ENCODE peak calls at places on chromosomes 6 and 20, in ten cellular contexts. One of them, this sample, is unnamed.

GRCh38 chr6:29964904-29965872 is 22.9 kb downstream of the HLA-A start:
- DNase-seq in GM23338: peak; percentile 89
- DNase-seq in tibial artery: peak; percentile 87
- DNase-seq in ovary: peak; percentile 62
- DNase-seq in left ventricle myocardium inferior: peak; percentile 78
- DNase-seq in Panc1: no peak
- DNase-seq in AG09309: peak; percentile 59
- DNase-seq in activated B cell treated with CpG ODN at 0.5 μM for 24 hours: peak; percentile 53
- DNase-seq in keratinocyte: no peak
- DNase-seq in IMR-90: peak; percentile 91
- DNase-seq in this sample: peak; percentile 71

GRCh38 chr6:15722731-15723130 is 59.9 kb upstream of the DTNBP1 start:
- DNase-seq in GM23338: no peak
- DNase-seq in ovary: no peak
- DNase-seq in activated B cell treated with CpG ODN at 0.5 μM for 24 hours: no peak
- DNase-seq in Panc1: no peak
- DNase-seq in left ventricle myocardium inferior: no peak
- DNase-seq in AG09309: no peak
- DNase-seq in tibial artery: no peak
- DNase-seq in IMR-90: no peak
- DNase-seq in keratinocyte: no peak
- DNase-seq in this sample: no peak

GRCh38 chr6:18090349-18090786 is 32.1 kb downstream of the NHLRC1 start:
- DNase-seq in tibial artery: no peak
- DNase-seq in left ventricle myocardium inferior: no peak
- DNase-seq in ovary: no peak
- DNase-seq in Panc1: no peak
- DNase-seq in AG09309: no peak
- DNase-seq in activated B cell treated with CpG ODN at 0.5 μM for 24 hours: no peak
- DNase-seq in keratinocyte: peak; percentile 9
- DNase-seq in GM23338: no peak
- DNase-seq in IMR-90: no peak
- DNase-seq in this sample: no peak

GRCh38 chr6:165019681-165020080 is 289.7 kb downstream of the C6orf118 start:
- DNase-seq in Panc1: no peak
- DNase-seq in tibial artery: no peak
- DNase-seq in IMR-90: no peak
- DNase-seq in AG09309: no peak
- DNase-seq in GM23338: no peak
- DNase-seq in left ventricle myocardium inferior: no peak
- DNase-seq in keratinocyte: no peak
- DNase-seq in ovary: no peak
- DNase-seq in activated B cell treated with CpG ODN at 0.5 μM for 24 hours: no peak
- DNase-seq in this sample: no peak

GRCh38 chr20:47262008-47262364 is 94.5 kb downstream of the ZMYND8 start:
- DNase-seq in GM23338: no peak
- DNase-seq in IMR-90: no peak
- DNase-seq in AG09309: no peak
- DNase-seq in tibial artery: no peak
- DNase-seq in keratinocyte: no peak
- DNase-seq in activated B cell treated with CpG ODN at 0.5 μM for 24 hours: no peak
- DNase-seq in ovary: no peak
- DNase-seq in Panc1: no peak
- DNase-seq in left ventricle myocardium inferior: no peak
- DNase-seq in this sample: no peak

GRCh38 chr6:148602136-148602535 is 144.7 kb upstream of the UST start:
- DNase-seq in keratinocyte: no peak
- DNase-seq in IMR-90: no peak
- DNase-seq in tibial artery: no peak
- DNase-seq in Panc1: no peak
- DNase-seq in AG09309: no peak
- DNase-seq in GM23338: no peak
- DNase-seq in activated B cell treated with CpG ODN at 0.5 μM for 24 hours: no peak
- DNase-seq in left ventricle myocardium inferior: no peak
- DNase-seq in ovary: no peak
- DNase-seq in this sample: no peak

GRCh38 chr6:93423542-93423941 is 4.2 kb upstream of the EPHA7 start:
- DNase-seq in GM23338: peak; percentile 65
- DNase-seq in keratinocyte: no peak
- DNase-seq in IMR-90: no peak
- DNase-seq in ovary: peak; percentile 38
- DNase-seq in tibial artery: no peak
- DNase-seq in left ventricle myocardium inferior: peak; percentile 11
- DNase-seq in activated B cell treated with CpG ODN at 0.5 μM for 24 hours: no peak
- DNase-seq in Panc1: no peak
- DNase-seq in AG09309: no peak
- DNase-seq in this sample: no peak

GRCh38 chr20:62802026-62802712 is 2.5 kb upstream of the OGFR start:
- DNase-seq in tibial artery: no peak
- DNase-seq in Panc1: no peak
- DNase-seq in keratinocyte: no peak
- DNase-seq in IMR-90: no peak
- DNase-seq in GM23338: no peak
- DNase-seq in activated B cell treated with CpG ODN at 0.5 μM for 24 hours: no peak
- DNase-seq in AG09309: no peak
- DNase-seq in ovary: no peak
- DNase-seq in left ventricle myocardium inferior: no peak
- DNase-seq in this sample: no peak

GRCh38 chr6:95094751-95095150 is 482.6 kb upstream of the MANEA start:
- DNase-seq in Panc1: peak; percentile 48
- DNase-seq in left ventricle myocardium inferior: no peak
- DNase-seq in ovary: no peak
- DNase-seq in keratinocyte: peak; percentile 41
- DNase-seq in IMR-90: peak; percentile 71
- DNase-seq in activated B cell treated with CpG ODN at 0.5 μM for 24 hours: no peak
- DNase-seq in AG09309: no peak
- DNase-seq in GM23338: no peak
- DNase-seq in tibial artery: no peak
- DNase-seq in this sample: no peak

GRCh38 chr20:50416930-50417329 is 93.3 kb upstream of the PTPN1 start:
- DNase-seq in IMR-90: no peak
- DNase-seq in keratinocyte: no peak
- DNase-seq in ovary: no peak
- DNase-seq in tibial artery: no peak
- DNase-seq in AG09309: no peak
- DNase-seq in GM23338: no peak
- DNase-seq in activated B cell treated with CpG ODN at 0.5 μM for 24 hours: no peak
- DNase-seq in left ventricle myocardium inferior: no peak
- DNase-seq in Panc1: no peak
- DNase-seq in this sample: no peak

GRCh38 chr6:49607391-49607982 is 29.2 kb downstream of the RHAG start:
- DNase-seq in GM23338: peak; percentile 48
- DNase-seq in keratinocyte: no peak
- DNase-seq in Panc1: no peak
- DNase-seq in activated B cell treated with CpG ODN at 0.5 μM for 24 hours: no peak
- DNase-seq in tibial artery: no peak
- DNase-seq in left ventricle myocardium inferior: no peak
- DNase-seq in IMR-90: no peak
- DNase-seq in AG09309: no peak
- DNase-seq in ovary: no peak
- DNase-seq in this sample: no peak

DNA sequence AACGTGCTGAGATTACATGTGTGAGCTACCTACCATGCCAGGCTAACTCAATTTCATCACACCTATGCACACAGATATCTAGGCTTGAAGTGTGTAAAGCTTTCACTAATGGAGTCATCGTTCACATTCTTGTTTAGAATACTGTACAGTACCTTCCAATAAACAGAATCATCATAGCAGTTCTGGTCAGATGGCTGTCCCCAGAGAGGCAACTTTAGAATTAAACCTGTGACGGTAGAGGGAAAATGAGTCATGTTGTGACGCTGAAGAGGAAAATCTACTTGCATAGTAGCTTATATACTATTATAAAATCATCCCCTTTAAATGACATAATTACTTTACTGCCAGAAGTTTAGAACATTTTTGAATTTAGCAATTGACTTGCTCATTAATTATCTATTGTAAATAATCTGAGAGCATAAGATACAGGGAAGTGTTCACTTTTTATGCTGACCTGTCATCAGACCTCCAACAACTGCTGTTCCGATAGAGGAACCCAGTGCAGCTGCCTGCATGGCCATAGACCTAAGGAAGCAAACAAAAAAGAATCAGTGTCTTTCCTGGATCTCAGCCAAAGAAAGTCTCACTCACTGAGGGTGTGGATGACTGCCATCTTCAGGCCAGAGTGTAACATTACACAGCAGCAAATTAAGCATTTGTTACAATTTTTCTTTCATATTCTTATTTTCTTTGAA is 29.8 kb downstream of the RHAG start:
- DNase-seq in IMR-90: peak; percentile 80
- DNase-seq in tibial artery: no peak
- DNase-seq in left ventricle myocardium inferior: no peak
- DNase-seq in keratinocyte: peak; percentile 32
- DNase-seq in GM23338: peak; percentile 78
- DNase-seq in activated B cell treated with CpG ODN at 0.5 μM for 24 hours: no peak
- DNase-seq in ovary: no peak
- DNase-seq in AG09309: peak; percentile 61
- DNase-seq in Panc1: peak; percentile 52
- DNase-seq in this sample: peak; percentile 52
- TF ChIP-seq CTCF in IMR-90: peak; percentile 83
- TF ChIP-seq CTCF in tibial artery: peak; percentile 58
- TF ChIP-seq CTCF in left ventricle myocardium inferior: peak; percentile 87
- TF ChIP-seq CTCF in keratinocyte: peak; percentile 90
- TF ChIP-seq CTCF in GM23338: peak; percentile 97
- TF ChIP-seq CTCF in activated B cell treated with CpG ODN at 0.5 μM for 24 hours: no peak
- TF ChIP-seq CTCF in ovary: peak; percentile 23
- TF ChIP-seq CTCF in AG09309: peak; percentile 79
- TF ChIP-seq CTCF in Panc1: peak; percentile 84
- TF ChIP-seq CTCF in this sample: peak; percentile 81

GRCh38 chr20:44747166-44748004 is 1.7 kb downstream of the KCNK15 start:
- DNase-seq in Panc1: peak; percentile 69
- DNase-seq in activated B cell treated with CpG ODN at 0.5 μM for 24 hours: peak; percentile 32
- DNase-seq in tibial artery: peak; percentile 90
- DNase-seq in left ventricle myocardium inferior: peak; percentile 67
- DNase-seq in AG09309: no peak
- DNase-seq in IMR-90: peak; percentile 53
- DNase-seq in keratinocyte: peak; percentile 64
- DNase-seq in ovary: peak; percentile 84
- DNase-seq in GM23338: peak; percentile 97
- DNase-seq in this sample: no peak

GRCh38 chr20:44748005-44748370 is 2.3 kb downstream of the KCNK15 start:
- DNase-seq in activated B cell treated with CpG ODN at 0.5 μM for 24 hours: no peak
- DNase-seq in keratinocyte: no peak
- DNase-seq in AG09309: no peak
- DNase-seq in tibial artery: no peak
- DNase-seq in GM23338: no peak
- DNase-seq in Panc1: no peak
- DNase-seq in left ventricle myocardium inferior: no peak
- DNase-seq in IMR-90: no peak
- DNase-seq in ovary: no peak
- DNase-seq in this sample: no peak

GRCh38 chr20:44746367-44747165 is 901 bp downstream of the KCNK15 start:
- DNase-seq in keratinocyte: no peak
- DNase-seq in GM23338: peak; percentile 52
- DNase-seq in activated B cell treated with CpG ODN at 0.5 μM for 24 hours: no peak
- DNase-seq in Panc1: no peak
- DNase-seq in tibial artery: no peak
- DNase-seq in ovary: no peak
- DNase-seq in AG09309: no peak
- DNase-seq in left ventricle myocardium inferior: no peak
- DNase-seq in IMR-90: no peak
- DNase-seq in this sample: no peak

GRCh38 chr20:44752099-44752931 is 6.7 kb downstream of the KCNK15 start:
- DNase-seq in GM23338: no peak
- DNase-seq in keratinocyte: no peak
- DNase-seq in AG09309: no peak
- DNase-seq in IMR-90: no peak
- DNase-seq in ovary: no peak
- DNase-seq in Panc1: no peak
- DNase-seq in activated B cell treated with CpG ODN at 0.5 μM for 24 hours: no peak
- DNase-seq in tibial artery: no peak
- DNase-seq in left ventricle myocardium inferior: no peak
- DNase-seq in this sample: no peak

GRCh38 chr20:44750081-44750805 is 4.6 kb downstream of the KCNK15 start:
- DNase-seq in left ventricle myocardium inferior: no peak
- DNase-seq in activated B cell treated with CpG ODN at 0.5 μM for 24 hours: no peak
- DNase-seq in AG09309: no peak
- DNase-seq in tibial artery: peak; percentile 72
- DNase-seq in Panc1: no peak
- DNase-seq in IMR-90: no peak
- DNase-seq in GM23338: peak; percentile 56
- DNase-seq in ovary: no peak
- DNase-seq in keratinocyte: no peak
- DNase-seq in this sample: no peak
- TF ChIP-seq CTCF in left ventricle myocardium inferior: peak; percentile 68
- TF ChIP-seq CTCF in activated B cell treated with CpG ODN at 0.5 μM for 24 hours: no peak
- TF ChIP-seq CTCF in AG09309: peak; percentile 11
- TF ChIP-seq CTCF in tibial artery: peak; percentile 19
- TF ChIP-seq CTCF in Panc1: no peak
- TF ChIP-seq CTCF in IMR-90: peak; percentile 42
- TF ChIP-seq CTCF in GM23338: peak; percentile 50
- TF ChIP-seq CTCF in ovary: no peak
- TF ChIP-seq CTCF in keratinocyte: no peak
- TF ChIP-seq CTCF in this sample: peak; percentile 16

DNA sequence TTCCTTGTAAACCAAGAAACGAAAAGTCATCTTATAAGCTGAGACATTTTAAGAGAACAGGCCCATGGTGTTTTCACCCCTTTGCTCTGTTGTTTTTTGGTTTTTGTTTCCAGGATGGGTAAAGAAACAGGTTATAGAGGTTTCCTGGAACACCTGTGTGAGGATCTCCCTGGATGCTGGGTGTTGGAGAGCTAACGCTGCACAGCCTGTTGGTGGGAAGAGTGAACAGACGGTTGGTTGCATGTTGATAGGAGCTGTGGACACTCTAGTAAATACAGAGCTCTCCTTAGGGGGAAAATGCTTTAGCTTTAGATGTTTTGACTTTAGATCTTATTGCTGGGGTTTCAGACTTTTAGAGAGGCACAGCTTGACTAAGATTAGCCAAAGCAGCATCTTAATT is 235.1 kb downstream of the SOX4 start:
- DNase-seq in left ventricle myocardium inferior: no peak
- DNase-seq in GM23338: no peak
- DNase-seq in IMR-90: no peak
- DNase-seq in Panc1: no peak
- DNase-seq in activated B cell treated with CpG ODN at 0.5 μM for 24 hours: no peak
- DNase-seq in tibial artery: no peak
- DNase-seq in AG09309: no peak
- DNase-seq in keratinocyte: no peak
- DNase-seq in ovary: no peak
- DNase-seq in this sample: no peak
- TF ChIP-seq CTCF in left ventricle myocardium inferior: no peak
- TF ChIP-seq CTCF in GM23338: no peak
- TF ChIP-seq CTCF in IMR-90: no peak
- TF ChIP-seq CTCF in Panc1: no peak
- TF ChIP-seq CTCF in activated B cell treated with CpG ODN at 0.5 μM for 24 hours: no peak
- TF ChIP-seq CTCF in tibial artery: no peak
- TF ChIP-seq CTCF in AG09309: no peak
- TF ChIP-seq CTCF in keratinocyte: no peak
- TF ChIP-seq CTCF in ovary: no peak
- TF ChIP-seq CTCF in this sample: no peak

DNA sequence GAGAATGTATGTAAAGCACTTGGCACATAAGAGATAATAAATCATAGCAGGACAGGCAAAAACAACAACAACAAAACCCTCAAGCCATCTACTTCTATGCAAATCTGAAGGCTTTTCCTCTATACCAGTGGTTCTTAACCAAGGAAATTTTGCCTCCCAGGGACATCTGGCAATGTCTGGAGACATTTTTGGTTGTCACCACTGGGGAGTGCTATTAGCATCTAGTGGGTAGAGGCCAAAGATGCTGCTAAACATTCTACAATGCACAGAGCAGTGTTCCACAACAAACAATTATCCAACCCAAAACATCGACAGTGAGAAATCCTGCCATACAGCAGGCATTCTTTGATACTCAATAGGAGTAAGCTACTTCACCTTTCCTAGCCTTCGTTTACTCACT is 28.2 kb downstream of the NDRG3 start:
- DNase-seq in Panc1: peak; percentile 5
- DNase-seq in AG09309: no peak
- DNase-seq in activated B cell treated with CpG ODN at 0.5 μM for 24 hours: no peak
- DNase-seq in GM23338: peak; percentile 76
- DNase-seq in IMR-90: no peak
- DNase-seq in tibial artery: no peak
- DNase-seq in ovary: no peak
- DNase-seq in keratinocyte: no peak
- DNase-seq in left ventricle myocardium inferior: no peak
- DNase-seq in this sample: no peak
- TF ChIP-seq CTCF in Panc1: no peak
- TF ChIP-seq CTCF in AG09309: peak; percentile 23
- TF ChIP-seq CTCF in activated B cell treated with CpG ODN at 0.5 μM for 24 hours: no peak
- TF ChIP-seq CTCF in GM23338: peak; percentile 58
- TF ChIP-seq CTCF in IMR-90: peak; percentile 10
- TF ChIP-seq CTCF in tibial artery: no peak
- TF ChIP-seq CTCF in ovary: no peak
- TF ChIP-seq CTCF in keratinocyte: peak; percentile 15
- TF ChIP-seq CTCF in left ventricle myocardium inferior: peak; percentile 57
- TF ChIP-seq CTCF in this sample: peak; percentile 18